ENCODE peak calls at places on chromosome 12, in ten cellular contexts. P, J, A, H, F, R, I, Z, W and Y are unnamed samples. For H3K9me3, the result is how much of the 10 kb centered on the place peaks cover.

GRCh38 chr12:123065666-123066457 is 85.0 kb downstream of the PITPNM2 start:
- ATAC-seq in P (no peak), J (no peak), A (no peak), H (no peak), F (no peak), R (no peak), I (peak), Z (no peak), W (no peak), Y (no peak)

GRCh38 chr12:119592232-119592631 is 1.3 kb upstream of the TMEM233 start:
- ATAC-seq in P (no peak), J (no peak), A (no peak), H (no peak), F (no peak), R (no peak), I (no peak), Z (no peak), W (no peak), Y (no peak)

GRCh38 chr12:66500841-66501240 is 178.0 kb downstream of the GRIP1 start:
- ATAC-seq in P (no peak), J (no peak), A (no peak), H (no peak), F (no peak), R (no peak), I (no peak), Z (no peak), W (no peak), Y (no peak)

GRCh38 chr12:86914716-86915115 is 658.5 kb upstream of the MGAT4C start:
- ATAC-seq in P (no peak), J (no peak), A (no peak), H (no peak), F (peak), R (peak), I (no peak), Z (no peak), W (peak), Y (no peak)

GRCh38 chr12:102010265-102010994 is 51.4 kb downstream of the WASHC3 start:
- ATAC-seq in P (no peak), J (no peak), A (no peak), H (no peak), F (peak), R (peak), I (no peak), Z (peak), W (no peak), Y (no peak)

GRCh38 chr12:123479442-123480180 is 21.7 kb downstream of the SNRNP35 start:
- ATAC-seq in P (no peak), J (peak), A (no peak), H (no peak), F (no peak), R (peak), I (peak), Z (no peak), W (no peak), Y (peak)

GRCh38 chr12:89306827-89307498 is 45.3 kb downstream of the DUSP6 start:
- ATAC-seq in P (peak), J (no peak), A (no peak), H (no peak), F (no peak), R (peak), I (no peak), Z (peak), W (no peak), Y (no peak)

GRCh38 chr12:112463478-112463877 is 44.7 kb downstream of the PTPN11 start:
- ATAC-seq in P (no peak), J (no peak), A (no peak), H (no peak), F (no peak), R (no peak), I (no peak), Z (no peak), W (no peak), Y (no peak)

GRCh38 chr12:23238957-23239356 is 614.0 kb downstream of the ETNK1 start:
- ATAC-seq in P (no peak), J (no peak), A (no peak), H (no peak), F (no peak), R (no peak), I (no peak), Z (no peak), W (no peak), Y (no peak)

GRCh38 chr12:75437564-75437963 is 43.0 kb upstream of the GLIPR1 start:
- ATAC-seq in P (no peak), J (no peak), A (peak), H (no peak), F (no peak), R (peak), I (no peak), Z (peak), W (peak), Y (no peak)

GRCh38 chr12:89245090-89245489 is 107.2 kb downstream of the DUSP6 start:
- ATAC-seq in P (peak), J (no peak), A (no peak), H (no peak), F (peak), R (peak), I (peak), Z (peak), W (peak), Y (peak)

GRCh38 chr12:71183018-71183417 is 25.2 kb upstream of the TSPAN8 start:
- ATAC-seq in P (no peak), J (no peak), A (no peak), H (no peak), F (peak), R (peak), I (peak), Z (no peak), W (no peak), Y (no peak)

GRCh38 chr12:6946033-6946919 is 2.5 kb downstream of the C12orf57 start:
- ATAC-seq in P (peak), J (peak), A (peak), H (peak), F (peak), R (peak), I (no peak), Z (peak), W (no peak), Y (no peak)

GRCh38 chr12:108616941-108617858 is 16.5 kb downstream of the SELPLG start:
- ATAC-seq in P (peak), J (peak), A (no peak), H (no peak), F (no peak), R (peak), I (no peak), Z (peak), W (no peak), Y (no peak)

GRCh38 chr12:98741229-98741614 is 96.1 kb downstream of the APAF1 start:
- ATAC-seq in P (no peak), J (no peak), A (no peak), H (no peak), F (no peak), R (no peak), I (no peak), Z (no peak), W (no peak), Y (no peak)

GRCh38 chr12:131383741-131384543 is 326.9 kb upstream of the SFSWAP start:
- ATAC-seq in P (no peak), J (peak), A (no peak), H (no peak), F (no peak), R (no peak), I (no peak), Z (no peak), W (no peak), Y (no peak)

GRCh38 chr12:86838709-86839108 is 582.5 kb upstream of the MGAT4C start:
- ATAC-seq in P (no peak), J (no peak), A (no peak), H (no peak), F (no peak), R (no peak), I (no peak), Z (no peak), W (no peak), Y (no peak)

GRCh38 chr12:108235231-108235959 is 103.7 kb downstream of the CMKLR1 start:
- ATAC-seq in P (no peak), J (no peak), A (no peak), H (no peak), F (no peak), R (no peak), I (no peak), Z (no peak), W (no peak), Y (no peak)

GRCh38 chr12:106342397-106343212 is 14.9 kb upstream of the POLR3B start:
- ATAC-seq in P (peak), J (peak), A (peak), H (peak), F (peak), R (peak), I (peak), Z (no peak), W (peak), Y (peak)

GRCh38 chr12:11642785-11643184 is 6.7 kb upstream of the ETV6 start:
- ATAC-seq in P (no peak), J (no peak), A (no peak), H (no peak), F (no peak), R (no peak), I (no peak), Z (no peak), W (no peak), Y (no peak)

GRCh38 chr12:45828402-45828801 is 98.9 kb downstream of the ARID2 start:
- ATAC-seq in P (no peak), J (no peak), A (no peak), H (no peak), F (no peak), R (no peak), I (no peak), Z (no peak), W (no peak), Y (no peak)

GRCh38 chr12:123267991-123268843 is 3.4 kb downstream of the CDK2AP1 start:
- ATAC-seq in P (no peak), J (no peak), A (no peak), H (peak), F (no peak), R (no peak), I (peak), Z (no peak), W (no peak), Y (no peak)

GRCh38 chr12:13127476-13127875 is 24.0 kb upstream of the GSG1 start:
- ATAC-seq in P (peak), J (peak), A (peak), H (no peak), F (no peak), R (peak), I (no peak), Z (no peak), W (no peak), Y (no peak)

GRCh38 chr12:24533953-24534352 is 414.9 kb downstream of the BCAT1 start:
- ATAC-seq in P (no peak), J (no peak), A (no peak), H (no peak), F (no peak), R (no peak), I (no peak), Z (no peak), W (no peak), Y (no peak)

GRCh38 chr12:99709116-99709515 is 61.6 kb downstream of the GARIN6 start:
- ATAC-seq in P (no peak), J (no peak), A (no peak), H (no peak), F (no peak), R (no peak), I (no peak), Z (no peak), W (no peak), Y (no peak)

GRCh38 chr12:93297032-93297431 is 80.7 kb upstream of the NUDT4 start:
- ATAC-seq in P (no peak), J (no peak), A (no peak), H (no peak), F (no peak), R (no peak), I (no peak), Z (no peak), W (no peak), Y (no peak)

GRCh38 chr12:14756331-14757143 is 46.7 kb downstream of the WBP11 start:
- ATAC-seq in P (no peak), J (peak), A (peak), H (peak), F (no peak), R (peak), I (no peak), Z (no peak), W (no peak), Y (no peak)
- H3K4me3 ChIP-seq in P (no peak), J (no peak), A (no peak), H (no peak), F (no peak), R (no peak), I (no peak), Z (no peak), W (no peak), Y (no peak)

GRCh38 chr12:31951008-31951407 is 8.2 kb upstream of the RESF1 start:
- ATAC-seq in P (no peak), J (no peak), A (no peak), H (no peak), F (no peak), R (no peak), I (no peak), Z (no peak), W (no peak), Y (no peak)
- H3K9me3 ChIP-seq in P (under half), J (under half), A (under half), H (under half), F (under half), R (under half), I (under half), Z (under half), W (under half), Y (under half)

GRCh38 chr12:105227879-105228278 is 8.1 kb downstream of the APPL2 start:
- ATAC-seq in P (no peak), J (no peak), A (no peak), H (no peak), F (no peak), R (no peak), I (no peak), Z (no peak), W (no peak), Y (no peak)

GRCh38 chr12:105224399-105224798 is 11.6 kb downstream of the APPL2 start:
- ATAC-seq in P (no peak), J (no peak), A (no peak), H (no peak), F (no peak), R (no peak), I (no peak), Z (no peak), W (no peak), Y (no peak)

GRCh38 chr12:105225505-105225904 is 10.5 kb downstream of the APPL2 start:
- ATAC-seq in P (no peak), J (no peak), A (no peak), H (no peak), F (no peak), R (no peak), I (no peak), Z (no peak), W (no peak), Y (no peak)

GRCh38 chr12:105228494-105228893 is 7.5 kb downstream of the APPL2 start:
- ATAC-seq in P (peak), J (no peak), A (no peak), H (no peak), F (no peak), R (peak), I (no peak), Z (no peak), W (peak), Y (no peak)

GRCh38 chr12:105226219-105226618 is 9.8 kb downstream of the APPL2 start:
- ATAC-seq in P (peak), J (no peak), A (no peak), H (peak), F (no peak), R (peak), I (peak), Z (peak), W (peak), Y (peak)
- H3K4me3 ChIP-seq in P (no peak), J (no peak), A (no peak), H (no peak), F (no peak), R (no peak), I (no peak), Z (no peak), W (no peak), Y (no peak)

GRCh38 chr12:30428098-30428497 is 267.6 kb downstream of the IPO8 start:
- ATAC-seq in P (no peak), J (no peak), A (no peak), H (no peak), F (no peak), R (no peak), I (no peak), Z (no peak), W (no peak), Y (no peak)

GRCh38 chr12:30423330-30423729 is 272.3 kb downstream of the IPO8 start:
- ATAC-seq in P (no peak), J (no peak), A (no peak), H (no peak), F (no peak), R (no peak), I (no peak), Z (no peak), W (no peak), Y (no peak)

GRCh38 chr12:30422844-30423243 is 272.8 kb downstream of the IPO8 start:
- ATAC-seq in P (no peak), J (no peak), A (no peak), H (no peak), F (no peak), R (no peak), I (no peak), Z (no peak), W (no peak), Y (no peak)

GRCh38 chr12:30427555-30427954 is 268.1 kb downstream of the IPO8 start:
- ATAC-seq in P (no peak), J (no peak), A (peak), H (no peak), F (no peak), R (no peak), I (no peak), Z (no peak), W (no peak), Y (no peak)

GRCh38 chr12:30425445-30425844 is 270.2 kb downstream of the IPO8 start:
- ATAC-seq in P (no peak), J (no peak), A (no peak), H (no peak), F (no peak), R (no peak), I (no peak), Z (no peak), W (no peak), Y (no peak)
- H3K9me3 ChIP-seq in P (under half), J (under half), A (under half), H (under half), F (under half), R (under half), I (under half), Z (under half), W (under half), Y (under half)

DNA sequence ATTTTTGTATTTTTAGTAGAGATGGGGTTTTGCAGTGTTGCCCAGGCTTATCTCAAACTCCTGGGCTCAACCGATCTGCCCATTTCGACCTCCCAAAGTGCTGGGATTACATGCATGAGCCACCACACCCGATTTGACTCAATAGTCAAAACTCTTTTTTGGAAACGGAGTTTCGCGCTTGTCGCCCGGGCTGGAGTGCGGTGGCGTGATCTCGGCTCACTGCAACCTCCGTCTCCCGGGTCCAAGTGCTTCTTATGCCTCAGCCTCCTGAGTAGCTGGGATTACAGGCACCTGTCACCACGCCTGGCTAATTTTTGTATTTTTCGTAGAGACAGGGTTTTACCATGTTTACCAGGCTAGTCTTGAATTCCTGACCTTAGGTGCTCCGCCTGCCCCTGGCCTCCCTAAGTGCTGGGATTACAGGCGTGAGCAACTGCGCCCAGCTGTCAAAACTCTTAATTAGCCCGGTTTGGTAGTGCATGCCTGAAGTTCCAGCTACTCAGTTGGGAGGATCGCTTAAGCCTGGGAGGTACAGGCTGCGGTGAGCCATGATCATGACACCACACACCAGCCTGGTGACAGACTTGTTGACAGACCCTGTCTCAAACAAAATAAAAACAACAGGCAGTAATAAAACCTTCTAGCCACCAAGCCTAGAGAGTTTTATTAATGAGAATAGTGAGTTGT is 12.4 kb downstream of the MED21 start:
- ATAC-seq in P (no peak), J (no peak), A (no peak), H (no peak), F (no peak), R (no peak), I (no peak), Z (no peak), W (no peak), Y (no peak)
- H3K4me3 ChIP-seq in P (no peak), J (no peak), A (no peak), H (no peak), F (no peak), R (no peak), I (no peak), Z (no peak), W (no peak), Y (no peak)